ENCODE peak calls at places on chromosomes 16 and 17, in eight cellular contexts. Q is heart right ventricle; P is upper lobe of right lung; E is CD8-positive, alpha-beta T cell; Z is body of pancreas; F is RWPE2; N is HCT116; W is Panc1. C is an unnamed sample.

GRCh38 chr16:5509794-5510193 is 412.2 kb upstream of the EEF2KMT start:
- ATAC-seq in Q (no peak), P (peak; percentile 24), E (no peak), Z (no peak), F (no peak), N (no peak), W (no peak), C (no peak)

GRCh38 chr17:20141201-20141999 is 132.2 kb downstream of the SPECC1 start:
- ATAC-seq in Q (no peak), P (no peak), E (no peak), Z (no peak), F (no peak), N (no peak), W (no peak), C (no peak)

GRCh38 chr17:27542841-27543463 is 86.7 kb downstream of the KSR1 start:
- ATAC-seq in Q (no peak), P (no peak), E (no peak), Z (no peak), F (no peak), N (no peak), W (no peak), C (no peak)

GRCh38 chr17:66422181-66422580 is 119.8 kb downstream of the PRKCA start:
- ATAC-seq in Q (no peak), P (no peak), E (no peak), Z (peak; percentile 38), F (peak; percentile 85), N (no peak), W (no peak), C (no peak)

GRCh38 chr17:70499067-70499786 is 329.9 kb downstream of the KCNJ2 start:
- ATAC-seq in Q (no peak), P (peak; percentile 68), E (no peak), Z (no peak), F (no peak), N (no peak), W (no peak), C (no peak)

GRCh38 chr16:49811630-49812334 is 44.1 kb downstream of the ZNF423 start:
- ATAC-seq in Q (peak; percentile 71), P (no peak), E (no peak), Z (peak; percentile 74), F (no peak), N (no peak), W (no peak), C (no peak)

GRCh38 chr16:4494746-4495490 is 18.7 kb downstream of the HMOX2 start:
- ATAC-seq in Q (no peak), P (peak; percentile 43), E (no peak), Z (peak; percentile 34), F (peak; percentile 76), N (peak; percentile 83), W (peak; percentile 70), C (no peak)

GRCh38 chr16:8182761-8183160 is 407.6 kb downstream of the TMEM114 start:
- ATAC-seq in Q (no peak), P (no peak), E (no peak), Z (no peak), F (no peak), N (no peak), W (no peak), C (no peak)

GRCh38 chr16:5584100-5584499 is 486.5 kb upstream of the EEF2KMT start:
- ATAC-seq in Q (no peak), P (no peak), E (no peak), Z (no peak), F (no peak), N (no peak), W (no peak), C (no peak)

GRCh38 chr16:63131503-63131902 is 1095.3 kb upstream of the CDH8 start:
- ATAC-seq in Q (no peak), P (no peak), E (no peak), Z (no peak), F (no peak), N (no peak), W (no peak), C (no peak)

GRCh38 chr17:74443516-74444296 is 11.8 kb downstream of the GPRC5C start:
- ATAC-seq in Q (no peak), P (no peak), E (no peak), Z (no peak), F (no peak), N (no peak), W (peak; percentile 22), C (peak; percentile 1)

GRCh38 chr16:48180868-48181480 is 25.2 kb upstream of the ABCC12 start:
- ATAC-seq in Q (no peak), P (no peak), E (no peak), Z (no peak), F (no peak), N (no peak), W (no peak), C (no peak)

GRCh38 chr17:56637254-56637653 is 43.8 kb downstream of the NOG start:
- ATAC-seq in Q (no peak), P (no peak), E (no peak), Z (no peak), F (no peak), N (no peak), W (no peak), C (no peak)

GRCh38 chr17:19354123-19354522 is 8.4 kb downstream of the B9D1 start:
- ATAC-seq in Q (no peak), P (no peak), E (no peak), Z (no peak), F (peak; percentile 99), N (peak; percentile 90), W (peak; percentile 79), C (no peak)

GRCh38 chr16:70678898-70679652 is 6.8 kb downstream of the MTSS2 start:
- ATAC-seq in Q (no peak), P (no peak), E (no peak), Z (no peak), F (no peak), N (no peak), W (no peak), C (no peak)

GRCh38 chr17:33949100-33949499 is 306.0 kb upstream of the CCL2 start:
- ATAC-seq in Q (no peak), P (no peak), E (no peak), Z (no peak), F (no peak), N (no peak), W (peak; percentile 65), C (no peak)

GRCh38 chr16:74309789-74310781 is 13.5 kb downstream of the PSMD7 start:
- ATAC-seq in Q (no peak), P (peak; percentile 66), E (no peak), Z (peak; percentile 68), F (peak; percentile 49), N (peak; percentile 72), W (peak; percentile 77), C (no peak)

GRCh38 chr17:14209215-14209614 is 27.4 kb downstream of the CDRT15 start:
- ATAC-seq in Q (no peak), P (no peak), E (no peak), Z (no peak), F (no peak), N (no peak), W (no peak), C (no peak)

GRCh38 chr16:35910409-35910808 is 2451.0 kb downstream of the TP53TG3F start:
- ATAC-seq in Q (no peak), P (no peak), E (no peak), Z (no peak), F (no peak), N (no peak), W (no peak), C (no peak)

GRCh38 chr16:35908942-35909341 is 2449.5 kb downstream of the TP53TG3F start:
- ATAC-seq in Q (no peak), P (no peak), E (no peak), Z (no peak), F (no peak), N (peak; percentile 74), W (no peak), C (no peak)

GRCh38 chr16:35908152-35908551 is 2448.7 kb downstream of the TP53TG3F start:
- ATAC-seq in Q (no peak), P (no peak), E (no peak), Z (no peak), F (no peak), N (no peak), W (no peak), C (no peak)

GRCh38 chr16:35909351-35909954 is 2450.0 kb downstream of the TP53TG3F start:
- ATAC-seq in Q (no peak), P (no peak), E (no peak), Z (no peak), F (no peak), N (no peak), W (no peak), C (no peak)

DNA sequence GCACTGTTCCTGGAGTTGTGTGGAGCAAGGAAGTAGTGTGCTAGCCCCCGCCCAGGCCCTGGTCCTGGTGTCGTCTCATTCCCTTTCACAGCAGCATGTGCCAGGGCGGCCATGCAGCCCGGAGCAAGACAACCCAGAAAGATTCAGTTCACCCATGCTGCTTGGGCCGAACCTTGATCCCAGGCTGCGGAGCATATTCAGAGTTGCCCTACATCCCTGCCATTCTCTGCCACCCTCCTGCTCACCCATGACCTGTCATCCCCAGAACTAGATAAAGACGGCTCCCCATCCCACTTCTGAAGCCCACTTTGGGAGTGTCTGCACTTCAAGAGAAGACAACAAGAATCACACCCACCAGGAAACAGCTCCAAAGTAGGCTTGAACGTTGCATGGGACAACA is 2452.5 kb downstream of the TP53TG3F start:
- ATAC-seq in Q (no peak), P (no peak), E (no peak), Z (no peak), F (no peak), N (no peak), W (no peak), C (no peak)
- H3K9me3 ChIP-seq in Q (peaks cover 3% of the 10 kb centered on the region), P (no peaks in the 10 kb centered on the region), E (no peaks in the 10 kb centered on the region), Z (no peaks in the 10 kb centered on the region), F (peaks cover 2% of the 10 kb centered on the region), N (peaks cover 4% of the 10 kb centered on the region), W (no peaks in the 10 kb centered on the region), C (no peaks in the 10 kb centered on the region)

GRCh38 chr17:17171186-17171585 is 34.9 kb downstream of the PLD6 start:
- ATAC-seq in Q (no peak), P (peak; percentile 5), E (no peak), Z (no peak), F (no peak), N (no peak), W (no peak), C (no peak)
- H3K27ac ChIP-seq in Q (no peak overlapping the region), P (peak overlapping the region; percentile 25), E (no peak overlapping the region), Z (no peak overlapping the region), F (peak overlapping the region; percentile 18), N (no peak overlapping the region), W (no peak overlapping the region), C (no peak overlapping the region)

GRCh38 chr16:56355786-56356275 is 69.5 kb downstream of the AMFR start:
- ATAC-seq in Q (no peak), P (no peak), E (no peak), Z (no peak), F (no peak), N (no peak), W (no peak), C (no peak)
- H3K4me3 ChIP-seq in Q (peak overlapping the region; percentile 28), P (no peak overlapping the region), E (no peak overlapping the region), Z (no peak overlapping the region), F (no peak overlapping the region), N (no peak overlapping the region), W (no peak overlapping the region), C (no peak overlapping the region)

DNA sequence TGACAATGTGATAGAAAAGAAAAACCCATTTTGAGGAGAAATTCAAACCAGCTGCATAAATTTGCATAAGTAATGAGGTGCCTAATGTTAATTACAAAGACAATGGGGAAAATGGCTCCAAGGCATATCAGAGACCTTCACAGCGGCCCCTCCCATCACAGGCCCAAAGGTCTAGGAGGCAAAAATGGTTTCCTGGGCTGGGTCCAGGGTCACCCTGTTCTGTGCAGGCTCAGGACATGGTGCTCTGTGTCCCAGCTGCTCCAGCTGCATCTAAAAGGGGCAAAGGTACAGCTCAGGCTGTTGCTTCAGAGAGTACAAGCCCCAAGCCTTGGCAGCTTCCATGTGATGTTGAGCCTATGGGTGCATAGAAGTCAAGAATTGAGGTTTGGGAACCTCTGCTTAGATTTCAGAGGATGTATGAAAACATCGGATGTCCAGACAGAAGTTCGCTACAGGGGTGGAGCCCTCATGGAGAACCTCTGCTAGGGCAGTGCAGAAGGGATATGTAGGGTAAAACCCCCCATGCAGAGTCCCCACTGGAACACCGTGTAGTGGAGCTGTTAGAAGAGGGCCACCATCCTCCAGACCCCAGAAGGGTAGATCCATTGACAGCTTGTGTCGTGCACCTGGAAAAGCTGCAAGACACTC is 40.6 kb downstream of the IKZF3 start:
- ATAC-seq in Q (no peak), P (no peak), E (no peak), Z (no peak), F (no peak), N (no peak), W (no peak), C (no peak)
- H3K9me3 ChIP-seq in Q (peaks cover 14% of the 10 kb centered on the region), P (no peaks in the 10 kb centered on the region), E (peaks cover 7% of the 10 kb centered on the region), Z (no peaks in the 10 kb centered on the region), F (no peaks in the 10 kb centered on the region), N (no peaks in the 10 kb centered on the region), W (no peaks in the 10 kb centered on the region), C (no peaks in the 10 kb centered on the region)

C was measured in gastroesophageal sphincter.